ENCODE peak calls at places on chromosomes 12 and 14, in nine cellular contexts. One of them, this sample, is unnamed.
A peak's percentile ranks its signal among the peaks of the same experiment; 100 is the strongest.

GRCh38 chr14:21520718-21521117 is 5.4 kb downstream of the SALL2 start:
- DNase-seq in sigmoid colon: no peak
- DNase-seq in GM23248: no peak
- DNase-seq in CD4-positive, alpha-beta memory T cell: no peak
- DNase-seq in MM.1S: no peak
- DNase-seq in CD8-positive, alpha-beta T cell: no peak
- DNase-seq in cardiac muscle cell: no peak
- DNase-seq in body of pancreas: no peak
- DNase-seq in mammary epithelial cell: no peak
- DNase-seq in this sample: no peak

GRCh38 chr12:113063396-113064350 is 7.1 kb downstream of the DTX1 start:
- DNase-seq in sigmoid colon: no peak
- DNase-seq in GM23248: no peak
- DNase-seq in CD4-positive, alpha-beta memory T cell: no peak
- DNase-seq in MM.1S: no peak
- DNase-seq in CD8-positive, alpha-beta T cell: no peak
- DNase-seq in cardiac muscle cell: no peak
- DNase-seq in body of pancreas: no peak
- DNase-seq in mammary epithelial cell: no peak
- DNase-seq in this sample: no peak

GRCh38 chr14:104423715-104424405 is 155.7 kb upstream of the C14orf180 start:
- DNase-seq in sigmoid colon: peak; percentile 58
- DNase-seq in GM23248: no peak
- DNase-seq in CD4-positive, alpha-beta memory T cell: no peak
- DNase-seq in MM.1S: no peak
- DNase-seq in CD8-positive, alpha-beta T cell: no peak
- DNase-seq in cardiac muscle cell: no peak
- DNase-seq in body of pancreas: no peak
- DNase-seq in mammary epithelial cell: no peak
- DNase-seq in this sample: no peak

GRCh38 chr12:79063258-79063657 is 198.7 kb downstream of the SYT1 start:
- DNase-seq in sigmoid colon: no peak
- DNase-seq in GM23248: no peak
- DNase-seq in CD4-positive, alpha-beta memory T cell: no peak
- DNase-seq in MM.1S: no peak
- DNase-seq in CD8-positive, alpha-beta T cell: no peak
- DNase-seq in cardiac muscle cell: no peak
- DNase-seq in body of pancreas: no peak
- DNase-seq in mammary epithelial cell: no peak
- DNase-seq in this sample: no peak

GRCh38 chr14:53153702-53154112 is 584 bp upstream of the DDHD1 start:
- DNase-seq in sigmoid colon: no peak
- DNase-seq in GM23248: no peak
- DNase-seq in CD4-positive, alpha-beta memory T cell: no peak
- DNase-seq in MM.1S: no peak
- DNase-seq in CD8-positive, alpha-beta T cell: no peak
- DNase-seq in cardiac muscle cell: no peak
- DNase-seq in body of pancreas: no peak
- DNase-seq in mammary epithelial cell: no peak
- DNase-seq in this sample: no peak

GRCh38 chr14:76951149-76951548 is 77.4 kb downstream of the IRF2BPL start:
- DNase-seq in sigmoid colon: no peak
- DNase-seq in GM23248: peak; percentile 43
- DNase-seq in CD4-positive, alpha-beta memory T cell: no peak
- DNase-seq in MM.1S: no peak
- DNase-seq in CD8-positive, alpha-beta T cell: no peak
- DNase-seq in cardiac muscle cell: no peak
- DNase-seq in body of pancreas: no peak
- DNase-seq in mammary epithelial cell: no peak
- DNase-seq in this sample: peak; percentile 78

GRCh38 chr12:76199808-76200207 is 115.3 kb upstream of the NAP1L1 start:
- DNase-seq in sigmoid colon: no peak
- DNase-seq in GM23248: peak; percentile 30
- DNase-seq in CD4-positive, alpha-beta memory T cell: no peak
- DNase-seq in MM.1S: no peak
- DNase-seq in CD8-positive, alpha-beta T cell: no peak
- DNase-seq in cardiac muscle cell: no peak
- DNase-seq in body of pancreas: no peak
- DNase-seq in mammary epithelial cell: peak; percentile 11
- DNase-seq in this sample: peak; percentile 62

GRCh38 chr12:18432211-18432610 is 170.9 kb downstream of the PIK3C2G start:
- DNase-seq in sigmoid colon: no peak
- DNase-seq in GM23248: no peak
- DNase-seq in CD4-positive, alpha-beta memory T cell: no peak
- DNase-seq in MM.1S: no peak
- DNase-seq in CD8-positive, alpha-beta T cell: no peak
- DNase-seq in cardiac muscle cell: no peak
- DNase-seq in body of pancreas: no peak
- DNase-seq in mammary epithelial cell: no peak
- DNase-seq in this sample: no peak

GRCh38 chr14:58488550-58488949 is 61.0 kb downstream of the KIAA0586 start:
- DNase-seq in sigmoid colon: no peak
- DNase-seq in GM23248: peak; percentile 26
- DNase-seq in CD4-positive, alpha-beta memory T cell: no peak
- DNase-seq in MM.1S: peak; percentile 45
- DNase-seq in CD8-positive, alpha-beta T cell: no peak
- DNase-seq in cardiac muscle cell: no peak
- DNase-seq in body of pancreas: no peak
- DNase-seq in mammary epithelial cell: peak; percentile 46
- DNase-seq in this sample: peak; percentile 58

GRCh38 chr14:92660571-92660970 is 87.9 kb downstream of the LGMN start:
- DNase-seq in sigmoid colon: no peak
- DNase-seq in GM23248: no peak
- DNase-seq in CD4-positive, alpha-beta memory T cell: no peak
- DNase-seq in MM.1S: no peak
- DNase-seq in CD8-positive, alpha-beta T cell: no peak
- DNase-seq in cardiac muscle cell: no peak
- DNase-seq in body of pancreas: no peak
- DNase-seq in mammary epithelial cell: no peak
- DNase-seq in this sample: no peak

GRCh38 chr12:68368332-68368731 is 36.2 kb upstream of the MDM1 start:
- DNase-seq in sigmoid colon: no peak
- DNase-seq in GM23248: peak; percentile 56
- DNase-seq in CD4-positive, alpha-beta memory T cell: no peak
- DNase-seq in MM.1S: no peak
- DNase-seq in CD8-positive, alpha-beta T cell: no peak
- DNase-seq in cardiac muscle cell: no peak
- DNase-seq in body of pancreas: no peak
- DNase-seq in mammary epithelial cell: no peak
- DNase-seq in this sample: no peak

GRCh38 chr12:34626363-34627157 is 604.3 kb downstream of the ALG10 start:
- DNase-seq in sigmoid colon: no peak
- DNase-seq in GM23248: no peak
- DNase-seq in CD4-positive, alpha-beta memory T cell: no peak
- DNase-seq in MM.1S: no peak
- DNase-seq in CD8-positive, alpha-beta T cell: no peak
- DNase-seq in cardiac muscle cell: no peak
- DNase-seq in body of pancreas: no peak
- DNase-seq in mammary epithelial cell: no peak
- DNase-seq in this sample: no peak

GRCh38 chr12:34625116-34625515 is 602.8 kb downstream of the ALG10 start:
- DNase-seq in sigmoid colon: no peak
- DNase-seq in GM23248: peak; percentile 54
- DNase-seq in CD4-positive, alpha-beta memory T cell: no peak
- DNase-seq in MM.1S: peak; percentile 22
- DNase-seq in CD8-positive, alpha-beta T cell: no peak
- DNase-seq in cardiac muscle cell: no peak
- DNase-seq in body of pancreas: no peak
- DNase-seq in mammary epithelial cell: peak; percentile 1
- DNase-seq in this sample: no peak
- H3K9me3 ChIP-seq in sigmoid colon: no peaks in the 10 kb centered on the region
- H3K9me3 ChIP-seq in GM23248: no peaks in the 10 kb centered on the region
- H3K9me3 ChIP-seq in CD4-positive, alpha-beta memory T cell: no peaks in the 10 kb centered on the region
- H3K9me3 ChIP-seq in MM.1S: no peaks in the 10 kb centered on the region
- H3K9me3 ChIP-seq in CD8-positive, alpha-beta T cell: no peaks in the 10 kb centered on the region
- H3K9me3 ChIP-seq in cardiac muscle cell: no peaks in the 10 kb centered on the region
- H3K9me3 ChIP-seq in body of pancreas: no peaks in the 10 kb centered on the region
- H3K9me3 ChIP-seq in mammary epithelial cell: peaks cover 2% of the 10 kb centered on the region
- H3K9me3 ChIP-seq in this sample: no peaks in the 10 kb centered on the region

GRCh38 chr12:65828711-65829339 is 4.5 kb downstream of the HMGA2 start:
- DNase-seq in sigmoid colon: no peak
- DNase-seq in GM23248: no peak
- DNase-seq in CD4-positive, alpha-beta memory T cell: no peak
- DNase-seq in MM.1S: no peak
- DNase-seq in CD8-positive, alpha-beta T cell: no peak
- DNase-seq in cardiac muscle cell: no peak
- DNase-seq in body of pancreas: no peak
- DNase-seq in mammary epithelial cell: no peak
- DNase-seq in this sample: no peak
- H3K27me3 ChIP-seq in sigmoid colon: peaks cover 24% of the 10 kb centered on the region
- H3K27me3 ChIP-seq in GM23248: no peaks in the 10 kb centered on the region
- H3K27me3 ChIP-seq in CD4-positive, alpha-beta memory T cell: peaks cover 6% of the 10 kb centered on the region
- H3K27me3 ChIP-seq in MM.1S: peaks cover 12% of the 10 kb centered on the region
- H3K27me3 ChIP-seq in CD8-positive, alpha-beta T cell: peaks cover 9% of the 10 kb centered on the region
- H3K27me3 ChIP-seq in cardiac muscle cell: no peaks in the 10 kb centered on the region
- H3K27me3 ChIP-seq in body of pancreas: no peaks in the 10 kb centered on the region
- H3K27me3 ChIP-seq in mammary epithelial cell: no peaks in the 10 kb centered on the region
- H3K27me3 ChIP-seq in this sample: no peaks in the 10 kb centered on the region

GRCh38 chr14:68622856-68623255 is 170.0 kb downstream of the ZFP36L1 start:
- DNase-seq in sigmoid colon: no peak
- DNase-seq in GM23248: no peak
- DNase-seq in CD4-positive, alpha-beta memory T cell: no peak
- DNase-seq in MM.1S: peak; percentile 84
- DNase-seq in CD8-positive, alpha-beta T cell: no peak
- DNase-seq in cardiac muscle cell: no peak
- DNase-seq in body of pancreas: no peak
- DNase-seq in mammary epithelial cell: no peak
- DNase-seq in this sample: no peak

GRCh38 chr14:68623828-68624227 is 169.0 kb downstream of the ZFP36L1 start:
- DNase-seq in sigmoid colon: no peak
- DNase-seq in GM23248: no peak
- DNase-seq in CD4-positive, alpha-beta memory T cell: no peak
- DNase-seq in MM.1S: no peak
- DNase-seq in CD8-positive, alpha-beta T cell: no peak
- DNase-seq in cardiac muscle cell: no peak
- DNase-seq in body of pancreas: no peak
- DNase-seq in mammary epithelial cell: no peak
- DNase-seq in this sample: no peak

GRCh38 chr14:68619805-68620574 is 172.9 kb downstream of the ZFP36L1 start:
- DNase-seq in sigmoid colon: no peak
- DNase-seq in GM23248: peak; percentile 36
- DNase-seq in CD4-positive, alpha-beta memory T cell: no peak
- DNase-seq in MM.1S: no peak
- DNase-seq in CD8-positive, alpha-beta T cell: no peak
- DNase-seq in cardiac muscle cell: peak; percentile 83
- DNase-seq in body of pancreas: no peak
- DNase-seq in mammary epithelial cell: no peak
- DNase-seq in this sample: no peak

GRCh38 chr14:68623307-68623706 is 169.6 kb downstream of the ZFP36L1 start:
- DNase-seq in sigmoid colon: no peak
- DNase-seq in GM23248: no peak
- DNase-seq in CD4-positive, alpha-beta memory T cell: no peak
- DNase-seq in MM.1S: no peak
- DNase-seq in CD8-positive, alpha-beta T cell: no peak
- DNase-seq in cardiac muscle cell: no peak
- DNase-seq in body of pancreas: no peak
- DNase-seq in mammary epithelial cell: no peak
- DNase-seq in this sample: no peak

DNA sequence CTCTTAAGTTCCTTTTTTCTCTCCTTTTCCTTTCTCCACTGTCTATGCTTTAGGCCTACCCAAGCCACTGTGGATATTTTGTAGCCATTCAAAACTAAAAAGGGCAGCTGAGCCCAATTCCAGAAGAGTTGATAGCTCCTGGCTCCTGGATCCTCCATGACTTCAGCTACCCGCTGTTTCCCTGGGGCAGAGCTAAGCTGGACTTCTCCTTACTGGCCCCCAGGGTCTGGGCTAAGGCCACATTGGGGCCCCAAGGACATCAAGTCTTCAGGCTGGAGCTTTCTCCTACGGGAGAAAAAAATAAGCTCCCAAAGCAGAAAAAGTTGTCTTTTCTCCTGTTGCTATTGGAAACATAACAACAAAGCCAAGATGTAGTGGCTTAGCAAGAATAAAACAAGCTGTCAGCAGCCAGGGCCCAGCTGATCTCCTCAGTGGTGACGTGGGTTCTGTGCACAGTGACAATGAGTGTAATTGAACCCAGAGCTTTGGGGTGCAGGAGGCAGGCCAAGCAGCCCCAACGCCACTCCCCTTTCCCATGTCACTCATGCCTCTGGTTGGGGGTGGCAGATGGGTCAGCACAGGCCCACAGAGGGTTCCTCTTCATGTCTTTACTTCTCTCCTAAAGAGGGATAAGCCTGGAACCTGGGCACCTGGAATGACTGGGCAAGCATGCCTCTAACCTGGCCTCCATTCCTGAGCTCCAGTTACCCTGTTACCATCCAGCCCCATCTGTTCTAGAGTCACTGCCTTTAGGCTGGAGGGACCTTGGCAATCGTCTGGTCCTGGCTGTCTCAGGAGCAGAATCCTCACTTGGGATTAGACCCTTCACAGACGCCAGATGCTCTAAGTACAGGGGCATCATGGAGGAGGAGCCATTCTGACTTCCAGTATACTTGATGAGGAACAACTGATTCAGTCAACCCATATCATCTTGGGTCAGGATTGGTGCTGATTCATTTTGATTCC is 171.2 kb downstream of the ZFP36L1 start:
- DNase-seq in sigmoid colon: no peak
- DNase-seq in GM23248: peak; percentile 83
- DNase-seq in CD4-positive, alpha-beta memory T cell: no peak
- DNase-seq in MM.1S: no peak
- DNase-seq in CD8-positive, alpha-beta T cell: no peak
- DNase-seq in cardiac muscle cell: no peak
- DNase-seq in body of pancreas: no peak
- DNase-seq in mammary epithelial cell: no peak
- DNase-seq in this sample: no peak
- H3K9me3 ChIP-seq in sigmoid colon: peaks cover 8% of the 10 kb centered on the region
- H3K9me3 ChIP-seq in GM23248: no peaks in the 10 kb centered on the region
- H3K9me3 ChIP-seq in CD4-positive, alpha-beta memory T cell: no peaks in the 10 kb centered on the region
- H3K9me3 ChIP-seq in MM.1S: no peaks in the 10 kb centered on the region
- H3K9me3 ChIP-seq in CD8-positive, alpha-beta T cell: peaks cover 10% of the 10 kb centered on the region
- H3K9me3 ChIP-seq in cardiac muscle cell: no peaks in the 10 kb centered on the region
- H3K9me3 ChIP-seq in body of pancreas: no peaks in the 10 kb centered on the region
- H3K9me3 ChIP-seq in mammary epithelial cell: peaks cover 20% of the 10 kb centered on the region
- H3K9me3 ChIP-seq in this sample: peaks cover 10% of the 10 kb centered on the region

DNA sequence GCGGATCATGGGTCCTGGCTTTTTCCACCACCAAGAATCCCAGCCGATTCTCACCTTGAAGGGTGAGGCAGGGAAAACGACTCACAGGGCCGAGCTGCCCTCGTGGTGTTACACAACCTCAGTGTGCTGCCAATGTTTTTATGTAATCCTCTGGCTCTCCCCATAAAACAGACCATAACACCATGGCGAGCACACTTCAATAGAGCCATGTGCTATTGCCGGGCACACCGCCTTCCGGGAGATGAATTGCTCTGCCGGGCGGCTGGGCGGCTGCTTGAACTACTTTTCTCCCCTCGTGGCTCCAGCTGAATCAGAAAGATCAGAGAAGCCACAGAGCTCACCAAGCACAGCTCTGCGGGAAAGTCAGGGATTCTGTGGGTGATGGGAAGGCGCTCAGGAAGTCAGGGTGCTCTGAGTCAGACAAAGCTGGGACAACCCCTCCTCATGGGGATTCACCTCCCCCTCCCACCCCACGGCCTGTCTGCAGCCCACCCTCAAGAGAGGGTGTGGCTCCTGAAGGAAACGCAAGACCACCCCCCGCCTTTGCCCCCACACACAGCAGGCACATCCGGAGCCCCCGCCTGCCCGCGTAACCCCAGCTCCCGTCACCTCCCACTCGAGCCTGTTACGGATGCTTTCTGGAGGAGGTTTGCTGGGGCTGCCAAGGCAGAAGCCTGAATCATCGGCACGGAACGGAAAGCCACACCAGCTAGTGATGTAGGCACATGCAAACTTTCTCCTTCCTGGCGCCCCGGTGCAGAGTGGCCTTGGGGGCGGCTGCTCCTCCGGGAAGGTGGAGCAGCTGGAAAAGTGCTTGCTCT is 1.8 kb downstream of the GALNT9 start:
- DNase-seq in sigmoid colon: peak; percentile 95
- DNase-seq in GM23248: peak; percentile 98
- DNase-seq in CD4-positive, alpha-beta memory T cell: no peak
- DNase-seq in MM.1S: no peak
- DNase-seq in CD8-positive, alpha-beta T cell: peak; percentile 23
- DNase-seq in cardiac muscle cell: no peak
- DNase-seq in body of pancreas: peak; percentile 29
- DNase-seq in mammary epithelial cell: peak; percentile 69
- DNase-seq in this sample: peak; percentile 97
- H3K27me3 ChIP-seq in sigmoid colon: peaks cover 30% of the 10 kb centered on the region
- H3K27me3 ChIP-seq in GM23248: peaks cover 31% of the 10 kb centered on the region
- H3K27me3 ChIP-seq in CD4-positive, alpha-beta memory T cell: peaks cover 6% of the 10 kb centered on the region
- H3K27me3 ChIP-seq in MM.1S: peaks cover 9% of the 10 kb centered on the region
- H3K27me3 ChIP-seq in CD8-positive, alpha-beta T cell: peaks cover 13% of the 10 kb centered on the region
- H3K27me3 ChIP-seq in cardiac muscle cell: peaks cover 58% of the 10 kb centered on the region
- H3K27me3 ChIP-seq in body of pancreas: no peaks in the 10 kb centered on the region
- H3K27me3 ChIP-seq in mammary epithelial cell: peaks cover 10% of the 10 kb centered on the region
- H3K27me3 ChIP-seq in this sample: peaks cover 31% of the 10 kb centered on the region